ENCODE peak calls at places on chromosome 17, in nine cellular contexts. O, I, X, U, Q, E, B, Z and V are unnamed samples. For H3K9me3, the result is how much of the 10 kb centered on the place peaks cover.

GRCh38 chr17:50094243-50094752 is 853 bp upstream of the PDK2 start:
- DNase-seq in O (peak), I (peak), X (peak), U (peak), Q (peak), E (peak), B (peak), Z (peak), V (peak)

GRCh38 chr17:67239597-67239996 is 5.4 kb downstream of the HELZ start:
- DNase-seq in O (no peak), I (no peak), X (no peak), U (peak), Q (no peak), E (no peak), B (no peak), Z (no peak), V (no peak)

GRCh38 chr17:16107165-16107770 is 107.6 kb downstream of the TTC19 start:
- DNase-seq in O (no peak), I (no peak), X (peak), U (no peak), Q (no peak), E (no peak), B (no peak), Z (no peak), V (no peak)

GRCh38 chr17:30422171-30422570 is 43.4 kb downstream of the CPD start:
- DNase-seq in O (no peak), I (no peak), X (no peak), U (no peak), Q (no peak), E (no peak), B (no peak), Z (no peak), V (no peak)

GRCh38 chr17:66676421-66676820 is 158.5 kb upstream of the CACNG5 start:
- DNase-seq in O (no peak), I (no peak), X (no peak), U (no peak), Q (no peak), E (peak), B (no peak), Z (no peak), V (peak)

GRCh38 chr17:45269912-45270311 is 8.0 kb upstream of the SPATA32 start:
- DNase-seq in O (no peak), I (no peak), X (no peak), U (no peak), Q (no peak), E (no peak), B (no peak), Z (no peak), V (no peak)

GRCh38 chr17:46774108-46774737 is 44.3 kb downstream of the WNT3 start:
- DNase-seq in O (no peak), I (no peak), X (no peak), U (no peak), Q (no peak), E (peak), B (no peak), Z (peak), V (no peak)

GRCh38 chr17:51748749-51749604 is 409.5 kb downstream of the CA10 start:
- DNase-seq in O (no peak), I (no peak), X (no peak), U (no peak), Q (no peak), E (no peak), B (no peak), Z (no peak), V (no peak)

GRCh38 chr17:901964-902363 is 77.6 kb downstream of the NXN start:
- DNase-seq in O (no peak), I (no peak), X (no peak), U (peak), Q (no peak), E (no peak), B (no peak), Z (no peak), V (no peak)

GRCh38 chr17:3911271-3912053 is 4.8 kb downstream of the P2RX1 start:
- DNase-seq in O (no peak), I (no peak), X (no peak), U (no peak), Q (peak), E (no peak), B (no peak), Z (no peak), V (no peak)

GRCh38 chr17:9355841-9356240 is 219.8 kb downstream of the STX8 start:
- DNase-seq in O (no peak), I (no peak), X (no peak), U (no peak), Q (no peak), E (no peak), B (no peak), Z (no peak), V (no peak)

GRCh38 chr17:48634446-48635208 is 8.5 kb upstream of the HOXB9 start:
- DNase-seq in O (no peak), I (no peak), X (no peak), U (no peak), Q (no peak), E (no peak), B (no peak), Z (peak), V (no peak)

GRCh38 chr17:66364508-66365203 is 62.2 kb downstream of the PRKCA start:
- DNase-seq in O (no peak), I (no peak), X (no peak), U (no peak), Q (no peak), E (no peak), B (no peak), Z (no peak), V (no peak)

GRCh38 chr17:35847006-35847405 is 21.7 kb downstream of the HEATR9 start:
- DNase-seq in O (no peak), I (no peak), X (no peak), U (no peak), Q (no peak), E (no peak), B (no peak), Z (no peak), V (no peak)

GRCh38 chr17:67636841-67637240 is 80.9 kb upstream of the NOL11 start:
- DNase-seq in O (no peak), I (no peak), X (no peak), U (peak), Q (no peak), E (no peak), B (no peak), Z (no peak), V (no peak)

GRCh38 chr17:55726440-55726839 is 3.8 kb upstream of the TMEM100 start:
- DNase-seq in O (no peak), I (no peak), X (peak), U (peak), Q (peak), E (peak), B (peak), Z (peak), V (peak)

GRCh38 chr17:8632087-8632486 is 1.6 kb upstream of the MYH10 start:
- DNase-seq in O (peak), I (no peak), X (no peak), U (no peak), Q (no peak), E (no peak), B (no peak), Z (no peak), V (no peak)

DNA sequence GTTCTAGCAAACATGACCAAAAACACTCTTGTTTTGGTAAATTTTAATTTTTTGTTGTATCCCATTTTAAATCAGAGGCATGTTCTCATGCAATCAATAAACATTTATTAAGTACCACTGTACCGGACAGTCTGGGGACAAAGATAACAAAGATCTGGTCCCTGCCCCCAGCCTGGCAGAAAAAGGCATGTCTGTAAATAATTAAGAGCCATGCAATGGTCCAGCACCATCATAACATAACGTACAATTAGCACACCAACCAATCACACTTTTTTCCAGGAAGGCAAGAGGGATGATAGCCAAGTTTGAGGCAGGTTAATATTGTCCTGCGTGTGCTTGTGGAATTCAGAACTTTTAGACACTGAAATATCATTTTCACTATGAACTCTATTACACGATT is 3.5 kb downstream of the KCNJ16 start:
- DNase-seq in O (no peak), I (no peak), X (no peak), U (no peak), Q (no peak), E (no peak), B (no peak), Z (no peak), V (no peak)
- H3K9me3 ChIP-seq in O (under half), I (under half), X (under half), U (under half), Q (under half), E (under half), B (under half), Z (under half), V (under half)

DNA sequence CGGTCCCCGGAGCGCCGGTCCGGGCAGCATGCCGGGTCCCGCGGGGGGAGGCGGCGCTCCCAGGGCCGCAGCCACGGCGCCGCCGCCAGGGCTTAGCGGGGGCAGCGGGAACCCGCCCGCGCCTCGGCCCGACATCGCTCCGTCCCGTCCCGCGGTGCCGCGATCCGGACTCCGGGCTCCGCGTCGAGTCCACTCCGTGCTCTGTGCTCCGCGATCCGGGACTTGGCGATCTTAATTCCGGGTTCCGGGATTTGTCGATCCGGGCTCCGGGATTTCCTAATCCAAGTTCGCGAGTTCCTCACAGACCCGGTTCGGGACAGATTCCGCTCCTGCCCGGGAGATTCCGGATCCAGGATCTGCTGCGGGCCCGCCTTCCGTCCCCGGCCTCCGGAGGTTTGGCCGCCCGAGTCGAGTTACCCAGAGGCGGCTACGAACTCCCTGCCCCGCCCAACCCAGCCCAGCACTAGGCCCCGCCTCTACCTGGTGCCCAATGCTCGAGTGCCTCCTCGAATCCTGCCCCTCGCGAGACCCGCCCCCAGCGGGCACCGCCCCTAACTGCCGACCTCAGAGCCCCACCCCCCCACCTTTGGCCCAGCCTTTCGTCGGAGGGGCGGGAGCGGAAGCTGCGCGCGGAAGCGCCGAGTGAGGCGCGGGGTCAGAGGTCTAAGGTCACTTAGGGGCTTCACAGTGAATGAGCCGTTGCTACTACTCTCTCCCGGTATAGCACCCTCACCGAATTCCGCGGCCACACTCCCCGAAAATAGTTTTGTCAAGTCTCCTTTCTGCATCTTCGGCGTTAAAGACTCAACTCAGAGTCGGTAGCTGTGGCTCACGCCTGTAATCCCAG is at the start of gene SMARCD2:
- DNase-seq in O (peak), I (peak), X (peak), U (peak), Q (peak), E (peak), B (peak), Z (peak), V (peak)
- TF ChIP-seq POLR2A in O (no peak), I (peak), X (peak), U (peak), Q (no peak), E (peak), B (peak), Z (peak), V (peak)

GRCh38 chr17:57679356-57679755 is 65.7 kb downstream of the CCDC182 start:
- DNase-seq in O (peak), I (no peak), X (no peak), U (no peak), Q (no peak), E (peak), B (no peak), Z (no peak), V (no peak)

GRCh38 chr17:57684711-57685498 is 60.2 kb downstream of the CCDC182 start:
- DNase-seq in O (peak), I (no peak), X (no peak), U (no peak), Q (no peak), E (peak), B (no peak), Z (no peak), V (no peak)

GRCh38 chr17:57685499-57686132 is 59.5 kb downstream of the CCDC182 start:
- DNase-seq in O (peak), I (no peak), X (no peak), U (no peak), Q (no peak), E (peak), B (no peak), Z (no peak), V (no peak)

GRCh38 chr17:57679906-57680695 is 65.0 kb downstream of the CCDC182 start:
- DNase-seq in O (peak), I (no peak), X (no peak), U (no peak), Q (no peak), E (no peak), B (no peak), Z (no peak), V (no peak)

DNA sequence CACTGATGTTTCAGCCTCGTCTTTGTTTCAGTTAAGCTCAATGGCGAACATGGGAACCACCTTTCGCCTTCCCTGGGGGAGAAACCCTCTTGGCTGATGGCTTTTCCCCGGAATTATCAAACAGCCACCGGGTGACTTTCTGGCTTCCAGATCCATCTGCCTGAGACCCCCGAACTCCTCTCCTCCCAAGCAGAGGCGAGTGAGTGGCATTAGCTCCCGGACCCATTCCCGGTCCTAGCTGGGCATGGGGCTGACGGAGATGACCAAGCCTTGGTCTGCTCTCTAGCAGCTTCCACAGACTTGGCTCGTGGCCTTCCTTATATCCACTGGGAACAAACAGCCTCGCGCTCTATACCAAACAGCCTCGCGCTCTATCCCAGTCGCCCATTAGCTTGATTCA is 62.4 kb downstream of the CCDC182 start:
- DNase-seq in O (peak), I (no peak), X (no peak), U (no peak), Q (no peak), E (peak), B (no peak), Z (no peak), V (no peak)
- H3K9me3 ChIP-seq in O (under half), I (under half), X (under half), U (under half), Q (under half), E (under half), B (under half), Z (under half), V (under half)

GRCh38 chr17:77640242-77640641 is 318.3 kb upstream of the TNRC6C start:
- DNase-seq in O (no peak), I (no peak), X (no peak), U (no peak), Q (no peak), E (peak), B (no peak), Z (no peak), V (no peak)

GRCh38 chr17:77637807-77638182 is 320.7 kb upstream of the TNRC6C start:
- DNase-seq in O (no peak), I (no peak), X (no peak), U (no peak), Q (no peak), E (no peak), B (no peak), Z (no peak), V (no peak)

GRCh38 chr17:77638229-77638628 is 320.3 kb upstream of the TNRC6C start:
- DNase-seq in O (no peak), I (no peak), X (no peak), U (no peak), Q (no peak), E (no peak), B (no peak), Z (no peak), V (no peak)

GRCh38 chr17:77641718-77642117 is 316.8 kb upstream of the TNRC6C start:
- DNase-seq in O (no peak), I (no peak), X (no peak), U (no peak), Q (no peak), E (no peak), B (no peak), Z (no peak), V (no peak)

GRCh38 chr17:77640916-77641605 is 317.4 kb upstream of the TNRC6C start:
- DNase-seq in O (no peak), I (no peak), X (no peak), U (no peak), Q (no peak), E (no peak), B (no peak), Z (no peak), V (no peak)
- TF ChIP-seq POLR2A in O (no peak), I (no peak), X (no peak), U (no peak), Q (no peak), E (no peak), B (no peak), Z (no peak), V (no peak)

DNA sequence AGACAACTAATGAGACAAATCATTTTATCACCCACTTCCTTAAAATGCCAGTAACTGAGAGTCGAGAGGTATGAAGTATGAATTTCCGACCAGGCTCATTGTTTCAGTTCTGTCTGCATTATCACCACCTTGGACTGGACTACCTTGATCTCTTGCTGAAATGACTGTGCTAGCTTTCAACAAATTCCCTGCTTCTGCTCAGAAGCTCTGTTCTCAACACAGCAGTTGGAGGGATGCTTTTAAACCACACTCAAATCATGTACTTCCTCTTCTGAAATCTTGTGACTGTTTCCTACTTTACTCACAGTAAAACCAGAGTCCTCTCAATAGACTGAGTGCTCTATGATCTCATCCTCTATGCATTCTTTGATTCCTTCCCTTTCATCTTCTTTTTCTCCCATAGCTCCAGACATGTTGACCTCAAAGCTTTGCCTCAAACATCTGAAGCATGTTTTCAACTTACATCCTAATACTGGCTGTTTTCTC is 195.8 kb downstream of the KCNJ2 start:
- DNase-seq in O (no peak), I (no peak), X (no peak), U (peak), Q (no peak), E (no peak), B (no peak), Z (no peak), V (no peak)
- H3K9me3 ChIP-seq in O (under half), I (under half), X (under half), U (under half), Q (under half), E (under half), B (under half), Z (under half), V (under half)

DNA sequence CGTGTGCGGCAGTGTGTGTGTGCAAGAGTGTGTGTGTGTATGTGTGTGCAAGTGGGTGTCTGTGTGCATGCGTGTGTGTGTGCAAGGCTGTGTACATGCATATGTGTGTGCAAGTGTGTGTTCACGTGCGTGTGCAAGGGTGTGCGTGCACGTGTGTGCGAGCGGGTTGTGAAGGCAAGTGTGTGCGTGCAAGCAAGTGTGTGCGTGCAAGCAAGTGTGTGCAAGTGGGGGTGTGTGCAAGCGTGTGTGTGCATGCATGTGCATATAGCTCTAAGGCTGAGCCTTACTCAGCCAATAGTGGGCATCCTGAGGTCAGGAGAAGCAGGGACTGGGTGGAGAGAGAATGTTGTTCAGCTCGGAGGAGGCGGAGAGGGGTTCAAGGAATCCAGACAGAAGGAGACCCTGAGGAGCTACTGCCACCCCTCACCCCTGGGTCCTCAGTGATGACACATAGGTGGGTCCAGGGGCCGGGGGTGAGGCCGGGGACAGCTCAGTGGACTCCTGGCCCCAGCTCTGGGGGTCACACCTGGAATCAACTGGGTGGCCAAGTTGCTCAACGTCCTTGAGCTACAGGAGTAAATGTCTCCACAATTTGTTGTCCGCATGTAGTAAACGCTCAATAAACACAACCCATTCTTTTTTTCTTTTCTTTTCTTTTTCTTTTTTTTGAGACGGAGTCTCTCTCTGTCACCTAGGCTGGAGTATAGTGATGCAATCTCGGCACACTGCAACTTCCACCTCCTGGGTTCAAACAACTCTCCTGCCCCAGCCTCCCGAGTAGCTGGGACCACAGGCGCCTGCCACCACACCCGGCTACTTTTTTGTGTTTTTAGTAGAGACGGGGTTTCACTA is 1.8 kb downstream of the PRR29 start:
- DNase-seq in O (no peak), I (no peak), X (no peak), U (no peak), Q (no peak), E (peak), B (peak), Z (peak), V (peak)
- TF ChIP-seq POLR2A in O (no peak), I (peak), X (no peak), U (no peak), Q (no peak), E (no peak), B (no peak), Z (no peak), V (no peak)

DNA sequence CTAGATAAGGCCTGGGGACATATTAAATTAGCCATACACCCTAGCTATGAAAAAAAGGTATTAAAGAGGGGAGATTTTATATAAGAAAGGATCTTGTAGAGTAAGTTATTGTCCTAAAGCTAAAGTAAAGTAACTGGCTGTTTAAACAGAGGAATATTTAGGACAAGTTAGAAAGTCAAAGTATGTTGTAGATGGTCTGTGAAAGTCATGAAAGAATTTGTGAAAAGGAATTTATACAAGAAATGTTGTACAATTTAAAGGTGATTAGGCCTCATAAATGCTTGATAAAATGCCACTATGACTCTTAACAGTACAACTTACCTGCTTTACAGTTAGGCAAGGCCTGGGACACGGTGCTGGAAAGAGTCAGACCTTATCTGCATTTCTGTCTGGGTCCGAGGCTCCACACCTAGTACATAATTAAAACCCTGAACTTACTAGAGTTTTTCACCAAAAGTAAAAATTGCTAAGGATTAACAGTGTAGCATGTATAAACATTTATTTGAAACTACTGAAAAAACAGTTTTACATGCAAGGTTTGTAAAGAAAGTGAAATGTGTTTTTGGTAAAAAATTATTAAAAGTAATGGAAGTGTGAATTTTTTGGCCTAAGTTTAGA is 445.3 kb upstream of the TOM1L1 start:
- DNase-seq in O (no peak), I (no peak), X (no peak), U (no peak), Q (no peak), E (no peak), B (no peak), Z (no peak), V (no peak)
- H3K9me3 ChIP-seq in O (under half), I (under half), X (under half), U (under half), Q (under half), E (under half), B (under half), Z (under half), V (under half)

GRCh38 chr17:79732804-79733691 is 2.3 kb downstream of the ENPP7 start:
- DNase-seq in O (no peak), I (no peak), X (no peak), U (no peak), Q (peak), E (no peak), B (no peak), Z (no peak), V (no peak)
- TF ChIP-seq POLR2A in O (no peak), I (no peak), X (no peak), U (no peak), Q (no peak), E (no peak), B (no peak), Z (no peak), V (no peak)